ENCODE peak calls at places on chromosomes 12 and 14, in six cellular contexts. A, L, B, E, S and K are unnamed samples.

GRCh38 chr12:24948452-24948815 is 467 bp downstream of the BCAT1 start:
- DNase-seq in L (peak), B (peak), A (peak), S (peak), E (peak), K (no peak)

GRCh38 chr14:64945431-64945830 is 2.9 kb upstream of the GPX2 start:
- DNase-seq in S (no peak), L (no peak), A (no peak), E (no peak), B (no peak), K (no peak)

GRCh38 chr14:69685716-69686115 is 74.3 kb downstream of the SUSD6 start:
- DNase-seq in B (no peak), A (no peak), L (peak), S (no peak), E (no peak), K (no peak)

GRCh38 chr14:39430762-39431415 is 1.3 kb downstream of the FBXO33 start:
- DNase-seq in A (no peak), L (peak), S (no peak), B (no peak), E (no peak), K (peak)

GRCh38 chr12:7927470-7927869 is 8.5 kb downstream of the SLC2A3 start:
- DNase-seq in A (no peak), B (no peak), L (no peak), E (no peak), S (no peak), K (no peak)

GRCh38 chr14:64118892-64119291 is 175.3 kb downstream of the ESR2 start:
- DNase-seq in E (no peak), L (no peak), S (no peak), A (no peak), B (no peak), K (no peak)

GRCh38 chr14:57987051-57987450 is 121.2 kb upstream of the SLC35F4 start:
- DNase-seq in E (no peak), L (no peak), A (no peak), S (no peak), B (no peak), K (peak)

GRCh38 chr14:58760121-58760520 is 122.4 kb downstream of the DACT1 start:
- DNase-seq in B (no peak), E (no peak), A (no peak), S (no peak), L (no peak), K (no peak)

GRCh38 chr12:120902846-120903381 is 1.2 kb downstream of the SPPL3 start:
- DNase-seq in S (no peak), E (no peak), L (no peak), B (no peak), A (no peak), K (peak)

GRCh38 chr14:99586761-99587462 is 17.1 kb downstream of the CCDC85C start:
- DNase-seq in B (peak), E (no peak), S (no peak), L (no peak), A (no peak), K (no peak)

GRCh38 chr12:50043854-50044253 is 13.5 kb upstream of the ASIC1 start:
- DNase-seq in E (no peak), S (no peak), B (no peak), A (no peak), L (no peak), K (no peak)

GRCh38 chr14:106811167-106811566 is 1284.8 kb downstream of the TMEM121 start:
- DNase-seq in A (no peak), B (no peak), S (no peak), L (no peak), E (no peak), K (no peak)

GRCh38 chr14:106808907-106809306 is 1282.5 kb downstream of the TMEM121 start:
- DNase-seq in B (no peak), S (no peak), A (no peak), L (no peak), E (no peak), K (no peak)

GRCh38 chr14:106813477-106813823 is 1287.1 kb downstream of the TMEM121 start:
- DNase-seq in E (no peak), L (no peak), B (no peak), A (no peak), S (no peak), K (no peak)

GRCh38 chr14:106809615-106810014 is 1283.2 kb downstream of the TMEM121 start:
- DNase-seq in L (no peak), B (no peak), S (no peak), A (no peak), E (no peak), K (no peak)

GRCh38 chr14:106812788-106813476 is 1286.5 kb downstream of the TMEM121 start:
- DNase-seq in A (no peak), L (no peak), S (no peak), E (no peak), B (no peak), K (no peak)
- H4K91ac ChIP-seq in A (no peak), L (no peak), S (no peak), E (no peak), B (no peak), K (no peak)

DNA sequence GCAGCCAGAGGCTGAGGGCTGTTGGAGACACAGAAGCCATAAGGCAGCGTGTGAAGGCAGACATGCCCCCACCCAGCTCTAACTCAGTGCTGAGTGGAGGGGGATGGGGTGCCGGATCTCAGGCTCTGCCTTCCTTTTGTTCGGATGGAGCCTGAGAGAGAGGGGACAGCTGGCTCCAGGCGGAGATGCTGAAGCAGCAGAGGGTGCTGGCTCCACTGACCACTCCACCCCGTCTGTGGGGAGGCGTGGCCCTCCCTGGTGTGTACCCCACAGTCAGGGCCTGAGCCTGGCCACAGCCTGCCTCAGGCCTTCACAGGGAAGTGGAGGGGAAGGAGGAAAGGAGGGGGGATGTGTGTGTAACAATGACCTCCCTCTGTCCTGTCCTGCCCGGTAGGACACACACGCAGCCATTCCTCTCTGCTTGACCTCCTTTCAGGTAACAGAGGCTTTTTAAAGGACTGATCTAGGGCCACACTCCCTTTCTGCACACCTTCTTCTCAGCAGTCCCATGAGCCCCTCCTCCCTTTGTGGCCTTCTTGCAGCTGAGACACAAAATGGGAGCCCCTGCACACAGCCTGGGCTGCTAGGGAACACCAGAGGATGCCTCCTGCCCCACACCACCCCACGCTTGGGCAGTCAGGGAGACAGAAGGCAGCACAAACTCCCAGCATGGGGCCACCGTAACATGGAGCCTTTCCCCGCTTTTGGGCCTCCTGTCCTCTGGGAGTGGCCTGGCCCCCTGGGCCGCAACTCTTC is 9.6 kb upstream of the ENDOU start:
- DNase-seq in E (peak), B (no peak), L (no peak), S (peak), A (no peak), K (no peak)
- H2AFZ ChIP-seq in E (no peak), B (peak), L (peak), S (peak), A (peak), K (peak)

GRCh38 chr12:131045705-131046460 is 92.2 kb downstream of the ADGRD1 start:
- DNase-seq in S (no peak), L (no peak), E (no peak), A (no peak), B (no peak), K (no peak)
- H4K91ac ChIP-seq in S (no peak), L (no peak), E (no peak), A (no peak), B (peak), K (no peak)

DNA sequence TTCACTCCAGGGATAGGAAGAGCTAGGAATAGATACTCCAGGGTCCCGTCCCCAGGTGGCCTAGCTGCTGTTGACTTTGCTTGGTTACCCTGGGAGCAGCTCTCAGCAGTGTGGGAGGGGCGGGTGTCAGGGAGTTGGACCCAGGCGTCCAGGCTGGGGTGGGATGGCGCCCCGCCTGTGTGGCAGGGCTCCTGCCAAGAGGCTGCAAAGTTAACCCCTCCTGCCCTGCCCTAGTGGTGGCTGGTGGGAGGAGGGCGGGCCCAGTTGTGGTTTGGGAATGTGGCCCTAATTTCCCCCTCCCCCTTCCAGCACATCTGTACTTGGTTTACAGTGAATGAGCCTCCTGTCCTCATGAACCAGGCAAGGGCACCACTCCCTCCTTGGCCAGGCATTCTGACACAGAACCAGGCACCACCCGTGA is 1.7 kb upstream of the RARG start:
- DNase-seq in E (peak), B (no peak), A (no peak), S (no peak), L (no peak), K (no peak)
- H2AFZ ChIP-seq in E (no peak), B (no peak), A (peak), S (no peak), L (peak), K (peak)

GRCh38 chr12:114912811-114913210 is 228.8 kb upstream of the TBX3 start:
- DNase-seq in B (no peak), L (no peak), S (no peak), E (no peak), A (no peak), K (no peak)

GRCh38 chr12:114916124-114916523 is 232.1 kb upstream of the TBX3 start:
- DNase-seq in B (peak), E (no peak), S (no peak), A (no peak), L (peak), K (no peak)

GRCh38 chr12:114911196-114911595 is 227.2 kb upstream of the TBX3 start:
- DNase-seq in S (no peak), A (no peak), B (peak), L (no peak), E (no peak), K (no peak)

GRCh38 chr12:114916531-114916930 is 232.6 kb upstream of the TBX3 start:
- DNase-seq in A (no peak), E (no peak), L (no peak), S (no peak), B (peak), K (no peak)

GRCh38 chr12:114913871-114914801 is 230.2 kb upstream of the TBX3 start:
- DNase-seq in E (no peak), B (peak), S (no peak), L (peak), A (peak), K (no peak)
- H4K91ac ChIP-seq in E (no peak), B (no peak), S (no peak), L (peak), A (no peak), K (peak)

DNA sequence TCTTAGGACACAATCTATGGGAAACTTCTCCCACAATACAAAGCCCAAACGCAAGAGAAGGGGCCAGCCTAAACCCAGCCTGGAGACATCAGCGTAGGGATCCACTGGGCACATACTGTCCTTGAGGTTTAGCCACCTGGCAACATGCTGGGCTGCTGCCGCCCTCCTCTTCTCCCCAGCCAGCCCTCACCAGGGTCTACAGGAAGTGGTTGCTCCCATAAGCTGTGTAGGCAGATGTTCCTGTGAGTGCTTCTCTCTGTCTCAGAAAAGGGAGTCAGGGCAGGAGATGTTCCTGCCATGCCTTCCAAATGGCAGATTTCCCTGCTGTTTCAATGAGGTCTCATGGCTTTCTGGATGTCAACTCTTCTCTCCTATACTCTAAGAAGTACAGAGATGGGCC is 241.4 kb downstream of the PCNX1 start:
- DNase-seq in B (no peak), E (no peak), A (no peak), L (no peak), S (no peak), K (no peak)
- H2AFZ ChIP-seq in B (no peak), E (no peak), A (no peak), L (no peak), S (no peak), K (no peak)

GRCh38 chr12:18323159-18323558 is 61.8 kb downstream of the PIK3C2G start:
- DNase-seq in E (no peak), S (no peak), L (peak), B (peak), A (no peak), K (no peak)

GRCh38 chr12:18320036-18320617 is 58.8 kb downstream of the PIK3C2G start:
- DNase-seq in S (no peak), B (peak), E (peak), L (peak), A (peak), K (peak)

GRCh38 chr12:18320976-18321375 is 59.7 kb downstream of the PIK3C2G start:
- DNase-seq in B (no peak), E (no peak), A (no peak), S (no peak), L (no peak), K (no peak)
- H4K91ac ChIP-seq in B (no peak), E (no peak), A (no peak), S (no peak), L (no peak), K (no peak)